ENCODE peak calls at places on chromosomes 6 and 20, in six cellular contexts. J is H1, Z is HepG2, C is ovary, I is A549, E is tibial nerve. K is an unnamed sample.

GRCh38 chr6:158161566-158162254 is 6.4 kb downstream of the SERAC1 start:
- DNase-seq in J (no peak), Z (no peak), C (no peak), I (no peak), E (no peak), K (peak)

GRCh38 chr20:63497946-63498935 is 642 bp downstream of the EEF1A2 start:
- DNase-seq in J (peak), Z (no peak), C (peak), I (peak), E (no peak), K (no peak)

GRCh38 chr6:152720964-152721363 is 23.3 kb downstream of the MYCT1 start:
- DNase-seq in J (no peak), Z (no peak), C (no peak), I (no peak), E (no peak), K (no peak)

GRCh38 chr20:24166127-24166389 is 177.5 kb upstream of the GGTLC1 start:
- DNase-seq in J (no peak), Z (no peak), C (no peak), I (no peak), E (no peak), K (no peak)

GRCh38 chr6:147311218-147311617 is 107.0 kb downstream of the STXBP5 start:
- DNase-seq in J (no peak), Z (no peak), C (no peak), I (no peak), E (no peak), K (no peak)

GRCh38 chr6:30879684-30880427 is 4.5 kb upstream of the DDR1 start:
- DNase-seq in J (no peak), Z (no peak), C (no peak), I (no peak), E (no peak), K (no peak)

GRCh38 chr6:38020593-38020992 is 201.1 kb downstream of the ZFAND3 start:
- DNase-seq in J (no peak), Z (no peak), C (no peak), I (no peak), E (no peak), K (no peak)

GRCh38 chr6:52594216-52594615 is 17.4 kb upstream of the TRAM2 start:
- DNase-seq in J (no peak), Z (no peak), C (no peak), I (no peak), E (no peak), K (no peak)

GRCh38 chr6:155406801-155407200 is 48.8 kb downstream of the NOX3 start:
- DNase-seq in J (no peak), Z (no peak), C (no peak), I (no peak), E (no peak), K (no peak)

GRCh38 chr6:139003751-139004150 is 15.7 kb upstream of the REPS1 start:
- DNase-seq in J (no peak), Z (no peak), C (no peak), I (no peak), E (no peak), K (no peak)

GRCh38 chr6:38631186-38631783 is 8.4 kb downstream of the BTBD9 start:
- DNase-seq in J (no peak), Z (no peak), C (no peak), I (no peak), E (no peak), K (no peak)

GRCh38 chr6:44967481-44967880 is 360.6 kb upstream of the RUNX2 start:
- DNase-seq in J (no peak), Z (no peak), C (no peak), I (no peak), E (no peak), K (no peak)

GRCh38 chr6:153031335-153031955 is 28.9 kb upstream of the MTRF1L start:
- DNase-seq in J (no peak), Z (no peak), C (no peak), I (peak), E (no peak), K (no peak)

GRCh38 chr20:33005132-33005566 is 916 bp upstream of the SUN5 start:
- DNase-seq in J (no peak), Z (peak), C (no peak), I (peak), E (no peak), K (no peak)

GRCh38 chr6:167407239-167408064 is 82.6 kb downstream of the TTLL2 start:
- DNase-seq in J (peak), Z (peak), C (no peak), I (no peak), E (no peak), K (no peak)

GRCh38 chr6:46186583-46186982 is 15.8 kb upstream of the ENPP5 start:
- DNase-seq in J (no peak), Z (no peak), C (no peak), I (no peak), E (no peak), K (no peak)

GRCh38 chr6:139695361-139695760 is 320.9 kb upstream of the CITED2 start:
- DNase-seq in J (no peak), Z (no peak), C (no peak), I (no peak), E (no peak), K (no peak)

GRCh38 chr6:14276667-14277404 is 159.3 kb downstream of the CD83 start:
- DNase-seq in J (no peak), Z (no peak), C (no peak), I (no peak), E (no peak), K (no peak)

GRCh38 chr20:31605031-31605901 is at the start of gene ID1:
- DNase-seq in J (peak), Z (peak), C (peak), I (peak), E (peak), K (peak)
- TF ChIP-seq EP300 in J (no peak), Z (peak), C (no peak), I (no peak), E (peak), K (no peak)

GRCh38 chr6:137216875-137217553 is 2.2 kb downstream of the IFNGR1 start:
- DNase-seq in J (no peak), Z (peak), C (no peak), I (no peak), E (no peak), K (no peak)
- TF ChIP-seq POLR2A in J (no peak), Z (no peak), C (no peak), I (no peak), E (no peak), K (no peak)

DNA sequence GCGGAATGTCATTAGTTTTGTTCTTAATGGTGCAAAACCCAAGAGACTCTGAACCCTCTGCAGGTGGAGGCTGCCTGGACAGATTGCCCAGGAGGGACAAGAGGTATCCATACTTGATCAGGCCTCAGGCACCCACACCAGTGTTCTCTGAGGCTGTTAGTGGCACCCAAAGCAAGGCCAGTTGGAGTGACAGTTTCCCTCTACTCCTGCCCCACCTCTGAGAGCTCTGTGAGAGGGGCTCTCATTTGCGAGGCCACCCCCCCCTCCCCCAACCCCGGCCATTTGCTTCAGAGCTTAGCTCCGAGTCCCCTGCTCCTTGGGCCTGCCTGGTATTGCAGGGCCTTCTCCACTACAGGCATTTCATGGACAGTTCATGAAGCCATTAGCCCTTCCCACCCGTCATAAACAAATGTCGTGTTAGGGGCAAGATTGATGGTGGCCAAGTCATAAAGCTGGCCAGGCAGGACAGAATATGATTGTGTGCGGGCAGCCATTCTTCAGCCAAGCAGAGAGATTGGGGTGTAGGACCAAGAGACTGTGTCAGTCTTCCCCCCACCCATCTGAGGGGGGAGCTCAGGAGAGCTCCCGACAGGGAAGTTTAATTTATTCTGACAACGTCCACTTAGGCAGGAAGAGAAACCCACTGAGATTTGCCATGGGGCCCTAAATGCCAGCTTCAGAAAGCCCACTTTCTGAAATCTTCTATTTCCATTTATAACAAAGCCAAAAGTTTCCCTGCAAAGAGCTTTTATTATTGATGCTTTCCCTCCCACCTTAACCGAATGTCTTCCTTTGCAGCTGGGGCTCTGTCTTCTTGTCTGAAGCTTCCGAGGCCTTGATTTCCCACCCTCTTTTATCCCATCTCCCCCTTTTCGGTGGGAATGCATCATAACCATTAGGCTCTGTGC is 7.1 kb downstream of the FOXC1 start:
- DNase-seq in J (no peak), Z (no peak), C (no peak), I (no peak), E (no peak), K (no peak)
- H3K4me3 ChIP-seq in J (no peak), Z (no peak), C (no peak), I (no peak), E (peak), K (no peak)

GRCh38 chr6:3337521-3338350 is 79.0 kb downstream of the PSMG4 start:
- DNase-seq in J (no peak), Z (peak), C (no peak), I (peak), E (no peak), K (no peak)
- TF ChIP-seq EP300 in J (no peak), Z (no peak), C (no peak), I (no peak), E (no peak), K (no peak)

DNA sequence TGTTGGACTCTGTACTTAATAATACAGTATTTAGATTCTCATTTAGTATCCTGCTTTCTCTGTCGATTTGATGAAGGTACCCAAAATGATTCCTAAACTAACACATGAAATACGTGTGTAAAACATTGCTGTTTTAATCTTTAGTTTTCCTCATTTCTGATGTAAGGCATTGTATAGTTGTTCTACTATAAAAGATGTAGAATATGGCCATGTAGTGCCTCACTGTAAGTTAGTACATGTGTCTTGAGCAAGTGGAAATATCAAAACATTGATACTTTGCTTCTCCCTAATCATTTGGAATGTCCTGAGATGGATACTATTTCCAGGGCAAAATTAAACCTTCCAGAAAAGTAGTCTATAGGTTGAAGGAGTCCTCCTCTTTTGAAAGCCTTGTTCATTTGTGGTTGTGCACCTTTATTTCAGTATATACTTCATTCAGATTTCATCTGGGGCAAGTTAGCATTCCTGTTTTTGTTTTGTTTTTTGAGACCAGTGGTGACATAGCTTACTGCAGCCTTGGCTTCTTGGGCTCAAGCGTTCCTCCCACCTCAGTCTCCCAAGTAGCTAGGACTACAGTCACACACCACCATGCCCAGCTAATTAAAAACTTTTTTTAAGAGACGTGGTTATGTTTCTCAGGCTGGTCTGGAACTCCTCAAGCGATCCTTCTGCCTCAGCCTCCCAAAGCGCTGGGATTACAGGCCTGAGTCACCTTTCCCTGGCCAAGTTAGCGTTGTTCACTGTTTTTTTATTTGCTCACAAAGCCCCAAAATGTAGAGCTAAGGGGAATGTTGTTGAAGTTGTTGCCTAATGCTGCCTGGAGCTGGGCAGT is 11.6 kb downstream of the SRSF3 start:
- DNase-seq in J (no peak), Z (no peak), C (peak), I (no peak), E (no peak), K (no peak)
- TF ChIP-seq POLR2A in J (peak), Z (peak), C (no peak), I (no peak), E (no peak), K (no peak)

GRCh38 chr6:130985115-130985514 is 77.9 kb downstream of the EPB41L2 start:
- DNase-seq in J (no peak), Z (no peak), C (no peak), I (no peak), E (no peak), K (no peak)

GRCh38 chr6:130982060-130982459 is 81.0 kb downstream of the EPB41L2 start:
- DNase-seq in J (no peak), Z (no peak), C (no peak), I (no peak), E (no peak), K (no peak)

GRCh38 chr6:130981409-130981808 is 81.6 kb downstream of the EPB41L2 start:
- DNase-seq in J (no peak), Z (no peak), C (no peak), I (no peak), E (no peak), K (no peak)

GRCh38 chr6:130980310-130981032 is 82.6 kb downstream of the EPB41L2 start:
- DNase-seq in J (no peak), Z (no peak), C (no peak), I (no peak), E (no peak), K (no peak)

GRCh38 chr6:130982941-130983456 is 80.0 kb downstream of the EPB41L2 start:
- DNase-seq in J (no peak), Z (no peak), C (no peak), I (no peak), E (no peak), K (no peak)
- H3K4me3 ChIP-seq in J (no peak), Z (no peak), C (no peak), I (no peak), E (no peak), K (no peak)